ENCODE peak calls at places on chromosomes 11 and 22, in five cellular contexts. Q is stomach, G is neural progenitor cell, Y is fibroblast of the aortic adventitia, F is AG04449. R is an unnamed sample.

GRCh38 chr11:117595440-117595839 is 201.6 kb downstream of the DSCAML1 start:
- DNase-seq in Q (no peak), G (no peak), Y (no peak), F (no peak), R (no peak)

GRCh38 chr22:22666307-22667091 is 22.1 kb downstream of the GGTLC2 start:
- DNase-seq in Q (peak; percentile 38), G (peak; percentile 70), Y (peak; percentile 37), F (no peak), R (peak; percentile 44)

GRCh38 chr22:37479196-37479595 is 7.0 kb downstream of the MFNG start:
- DNase-seq in Q (no peak), G (no peak), Y (no peak), F (no peak), R (no peak)

GRCh38 chr11:76661835-76662434 is 8.6 kb downstream of the LRRC32 start:
- DNase-seq in Q (no peak), G (no peak), Y (peak; percentile 46), F (no peak), R (no peak)

GRCh38 chr22:50506611-50507420 is 686 bp downstream of the LMF2 start:
- DNase-seq in Q (no peak), G (peak; percentile 42), Y (no peak), F (no peak), R (no peak)

GRCh38 chr11:77752518-77752917 is 68.0 kb downstream of the RSF1 start:
- DNase-seq in Q (no peak), G (no peak), Y (peak; percentile 13), F (no peak), R (peak; percentile 21)

GRCh38 chr11:70365536-70365912 is 32.8 kb upstream of the CTTN start:
- DNase-seq in Q (no peak), G (no peak), Y (no peak), F (no peak), R (no peak)

GRCh38 chr11:116422976-116423375 is 349.8 kb downstream of the BUD13 start:
- DNase-seq in Q (no peak), G (peak; percentile 70), Y (no peak), F (no peak), R (no peak)

GRCh38 chr11:65112551-65113360 is 1.1 kb downstream of the TM7SF2 start:
- DNase-seq in Q (peak; percentile 75), G (peak; percentile 75), Y (peak; percentile 28), F (no peak), R (peak; percentile 43)

GRCh38 chr11:63569570-63569969 is 6.4 kb upstream of the PLAAT2 start:
- DNase-seq in Q (no peak), G (no peak), Y (no peak), F (no peak), R (no peak)

GRCh38 chr11:32094931-32095330 is 4.1 kb downstream of the RCN1 start:
- DNase-seq in Q (no peak), G (no peak), Y (peak; percentile 34), F (no peak), R (no peak)

GRCh38 chr11:35511666-35512065 is 13.8 kb downstream of the PAMR1 start:
- DNase-seq in Q (no peak), G (no peak), Y (no peak), F (no peak), R (peak; percentile 43)

GRCh38 chr11:59773082-59773438 is 17.9 kb downstream of the STX3 start:
- DNase-seq in Q (no peak), G (no peak), Y (no peak), F (no peak), R (no peak)

GRCh38 chr22:46528121-46528610 is 9.3 kb downstream of the CELSR1 start:
- DNase-seq in Q (no peak), G (no peak), Y (peak; percentile 22), F (no peak), R (peak; percentile 55)

GRCh38 chr22:46866591-46866990 is 104.1 kb downstream of the TBC1D22A start:
- DNase-seq in Q (no peak), G (no peak), Y (peak; percentile 66), F (peak; percentile 82), R (peak; percentile 86)

GRCh38 chr22:35634015-35634414 is 14.2 kb upstream of the APOL6 start:
- DNase-seq in Q (no peak), G (peak; percentile 15), Y (no peak), F (no peak), R (no peak)

GRCh38 chr11:18010271-18010670 is 2.6 kb downstream of the SERGEF start:
- DNase-seq in Q (no peak), G (no peak), Y (no peak), F (no peak), R (no peak)

GRCh38 chr11:120318906-120319305 is 6.2 kb upstream of the TLCD5 start:
- DNase-seq in Q (no peak), G (no peak), Y (no peak), F (no peak), R (no peak)

GRCh38 chr11:69718147-69718546 is 14.3 kb upstream of the FGF19 start:
- DNase-seq in Q (no peak), G (peak; percentile 94), Y (no peak), F (no peak), R (peak; percentile 30)

GRCh38 chr11:26522912-26523610 is 49.0 kb downstream of the MUC15 start:
- DNase-seq in Q (no peak), G (peak; percentile 58), Y (peak; percentile 17), F (no peak), R (peak; percentile 21)
- TF ChIP-seq CTCF in Q (no peak), G (peak; percentile 55), Y (peak; percentile 20), F (peak; percentile 14), R (peak; percentile 37)

GRCh38 chr11:74950374-74950969 is 1.4 kb downstream of the SPCS2 start:
- DNase-seq in Q (no peak), G (no peak), Y (no peak), F (no peak), R (no peak)
- H3K4me3 ChIP-seq in Q (peak overlapping the region; percentile 91), G (peak overlapping the region; percentile 96), Y (peak overlapping the region; percentile 99), F (peak overlapping the region; percentile 92), R (peak overlapping the region; percentile 100)

GRCh38 chr11:114062272-114062671 is 2.8 kb downstream of the ZBTB16 start:
- DNase-seq in Q (no peak), G (no peak), Y (no peak), F (no peak), R (no peak)
- TF ChIP-seq CTCF in Q (no peak), G (no peak), Y (no peak), F (no peak), R (no peak)

DNA sequence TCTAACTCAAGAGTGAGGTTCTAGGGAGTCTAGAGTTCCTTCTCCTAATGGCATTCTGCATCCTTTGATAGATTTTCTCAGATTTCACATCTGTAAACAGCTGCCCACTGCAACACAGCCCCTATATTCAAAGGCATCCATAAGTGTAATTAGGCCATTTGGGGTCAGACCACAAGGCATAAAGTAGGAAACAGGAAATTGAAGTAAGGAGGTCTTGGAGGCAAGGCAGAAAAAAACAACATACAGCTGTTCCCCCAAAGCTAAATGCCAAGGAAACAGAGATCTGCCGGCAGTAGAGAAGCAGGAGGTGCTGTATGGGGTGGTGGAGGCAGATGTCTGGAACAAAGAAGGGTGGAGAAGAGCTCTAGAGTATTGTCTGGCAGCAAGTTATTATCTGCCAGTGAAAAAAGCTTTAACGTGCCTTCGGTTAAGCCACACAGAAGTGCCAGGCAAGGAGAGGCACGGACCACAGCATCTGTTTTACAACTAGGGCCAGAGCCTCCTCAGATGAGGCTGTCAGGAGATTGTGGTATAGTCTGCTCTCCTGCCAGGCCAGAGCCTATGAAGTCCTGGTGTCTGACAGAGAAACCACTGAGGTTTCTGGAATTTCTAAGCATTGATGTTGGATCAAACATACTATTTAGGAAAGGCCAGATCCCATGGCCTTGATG is 100.2 kb upstream of the CHRM4 start:
- DNase-seq in Q (no peak), G (no peak), Y (no peak), F (no peak), R (peak; percentile 45)
- H3K4me3 ChIP-seq in Q (no peak overlapping the region), G (no peak overlapping the region), Y (no peak overlapping the region), F (no peak overlapping the region), R (no peak overlapping the region)

DNA sequence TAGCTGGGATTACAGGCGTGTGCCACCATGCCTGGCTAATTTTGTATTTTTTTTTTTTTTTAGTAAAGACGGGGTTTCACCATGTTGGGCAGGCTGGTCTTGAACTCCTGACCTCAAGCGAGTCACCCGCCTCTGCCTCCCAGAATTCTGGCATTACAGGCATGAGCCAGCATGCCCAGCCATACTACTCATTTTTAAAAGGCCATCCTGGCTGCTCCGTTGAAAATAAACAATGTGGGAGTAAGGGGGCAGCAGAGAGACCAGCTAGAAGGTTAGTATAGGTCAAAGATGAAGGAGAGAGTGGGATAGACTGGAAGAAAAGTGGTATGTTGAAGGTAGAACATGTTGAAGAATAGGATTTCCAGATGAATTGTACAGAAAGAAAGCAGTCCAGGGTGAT is 17.6 kb upstream of the LIN7C start:
- DNase-seq in Q (no peak), G (peak; percentile 27), Y (peak; percentile 30), F (peak; percentile 38), R (peak; percentile 20)
- TF ChIP-seq CTCF in Q (no peak), G (peak; percentile 58), Y (peak; percentile 33), F (no peak), R (peak; percentile 31)

R was measured in fibroblast of villous mesenchyme.